ENCODE peak calls at places on chromosome 17, in nine cellular contexts. W, N, S, O, B, Q, E, L and H are unnamed samples.

GRCh38 chr17:80962356-80963329 is 29.0 kb upstream of the CHMP6 start:
- DNase-seq in W (no peak), N (no peak), S (no peak), O (no peak), B (no peak), Q (no peak), E (no peak), L (no peak), H (no peak)

GRCh38 chr17:1491406-1492248 is 859 bp downstream of the MYO1C start:
- DNase-seq in W (peak; percentile 57), N (peak; percentile 77), S (no peak), O (no peak), B (no peak), Q (peak; percentile 48), E (peak; percentile 54), L (peak; percentile 73), H (no peak)

GRCh38 chr17:17128476-17129075 is 77.6 kb downstream of the PLD6 start:
- DNase-seq in W (no peak), N (no peak), S (no peak), O (no peak), B (no peak), Q (no peak), E (no peak), L (no peak), H (no peak)

GRCh38 chr17:7354262-7354781 is 634 bp upstream of the TMEM95 start:
- DNase-seq in W (no peak), N (peak; percentile 38), S (no peak), O (peak; percentile 81), B (no peak), Q (no peak), E (peak; percentile 49), L (no peak), H (no peak)

GRCh38 chr17:74089869-74090464 is 113.5 kb upstream of the RPL38 start:
- DNase-seq in W (peak; percentile 87), N (peak; percentile 64), S (no peak), O (no peak), B (peak; percentile 4), Q (peak; percentile 54), E (peak; percentile 64), L (peak; percentile 73), H (no peak)

GRCh38 chr17:69175812-69176517 is 34.3 kb upstream of the ABCA6 start:
- DNase-seq in W (peak; percentile 24), N (peak; percentile 84), S (no peak), O (no peak), B (no peak), Q (no peak), E (peak; percentile 78), L (no peak), H (no peak)

GRCh38 chr17:62705116-62705515 is 77.6 kb downstream of the MRC2 start:
- DNase-seq in W (no peak), N (peak; percentile 32), S (no peak), O (no peak), B (no peak), Q (peak; percentile 30), E (no peak), L (no peak), H (no peak)

GRCh38 chr17:42275527-42276358 is 448 bp downstream of the STAT5B start:
- DNase-seq in W (no peak), N (peak; percentile 21), S (no peak), O (no peak), B (no peak), Q (no peak), E (peak; percentile 40), L (no peak), H (no peak)

GRCh38 chr17:259341-259976 is 78.0 kb upstream of the DOC2B start:
- DNase-seq in W (no peak), N (no peak), S (no peak), O (no peak), B (no peak), Q (no peak), E (no peak), L (no peak), H (no peak)

GRCh38 chr17:43021739-43022512 is at the start of gene VAT1:
- DNase-seq in W (peak; percentile 88), N (peak; percentile 82), S (peak; percentile 29), O (peak; percentile 77), B (peak; percentile 43), Q (peak; percentile 83), E (peak; percentile 70), L (peak; percentile 87), H (no peak)

GRCh38 chr17:17713839-17714238 is 32.6 kb downstream of the RAI1 start:
- DNase-seq in W (peak; percentile 27), N (peak; percentile 45), S (no peak), O (no peak), B (no peak), Q (no peak), E (peak; percentile 54), L (no peak), H (no peak)

GRCh38 chr17:77606865-77607210 is 351.7 kb upstream of the TNRC6C start:
- DNase-seq in W (no peak), N (no peak), S (no peak), O (no peak), B (no peak), Q (no peak), E (no peak), L (no peak), H (no peak)

GRCh38 chr17:64240261-64240740 is 22.8 kb downstream of the TEX2 start:
- DNase-seq in W (peak; percentile 31), N (no peak), S (no peak), O (no peak), B (no peak), Q (no peak), E (no peak), L (no peak), H (no peak)

GRCh38 chr17:36901506-36901905 is 35.8 kb upstream of the LHX1 start:
- DNase-seq in W (peak; percentile 55), N (peak; percentile 97), S (no peak), O (no peak), B (no peak), Q (no peak), E (peak; percentile 35), L (no peak), H (no peak)

GRCh38 chr17:17161121-17161520 is 45.0 kb downstream of the PLD6 start:
- DNase-seq in W (no peak), N (no peak), S (no peak), O (no peak), B (no peak), Q (no peak), E (no peak), L (no peak), H (no peak)

GRCh38 chr17:56926704-56927103 is 12.9 kb upstream of the TRIM25 start:
- DNase-seq in W (no peak), N (no peak), S (no peak), O (no peak), B (no peak), Q (no peak), E (no peak), L (no peak), H (no peak)